ENCODE peak calls at places on chromosomes 13 and 19, in four cellular contexts. D is H1, B is K562, V is HepG2. W is an unnamed sample.
A peak's percentile ranks its signal among the peaks of the same experiment; 100 is the strongest.

GRCh38 chr13:28346136-28346535 is 148.8 kb downstream of the FLT1 start:
- DNase-seq in B (no peak), D (no peak), V (no peak), W (no peak)

GRCh38 chr19:55644842-55645511 is 1.5 kb downstream of the ZNF581 start:
- DNase-seq in D (no peak), B (no peak), V (no peak), W (no peak)

GRCh38 chr19:5671600-5671999 is 8.7 kb downstream of the MICOS13 start:
- DNase-seq in B (no peak), D (no peak), V (no peak), W (no peak)

GRCh38 chr19:17125728-17126677 is 50.4 kb downstream of the MYO9B start:
- DNase-seq in B (no peak), D (no peak), V (no peak), W (peak; percentile 79)

GRCh38 chr13:76672422-76672821 is 213.8 kb downstream of the KCTD12 start:
- DNase-seq in B (no peak), V (no peak), D (no peak), W (no peak)

GRCh38 chr19:33947565-33947964 is 150.9 kb downstream of the KCTD15 start:
- DNase-seq in B (no peak), D (no peak), V (no peak), W (no peak)

GRCh38 chr19:12788682-12789097 is 2.6 kb upstream of the JUNB start:
- DNase-seq in B (no peak), V (peak; percentile 41), D (no peak), W (peak; percentile 84)

GRCh38 chr19:532578-533484 is 1.3 kb downstream of the CDC34 start:
- DNase-seq in V (peak; percentile 60), B (peak; percentile 50), D (no peak), W (no peak)

GRCh38 chr13:110465696-110466095 is 95.8 kb downstream of the RAB20 start:
- DNase-seq in B (no peak), V (no peak), D (no peak), W (no peak)

GRCh38 chr19:44951179-44952159 is 3.7 kb upstream of the CLPTM1 start:
- DNase-seq in B (peak; percentile 75), D (no peak), V (peak; percentile 85), W (no peak)

GRCh38 chr13:112150352-112150751 is 83.4 kb downstream of the SOX1 start:
- DNase-seq in D (no peak), B (no peak), V (no peak), W (no peak)

GRCh38 chr13:51675385-51675784 is 91.1 kb downstream of the WDFY2 start:
- DNase-seq in B (no peak), V (no peak), D (no peak), W (no peak)

GRCh38 chr19:18763674-18764590 is 27.2 kb downstream of the COMP start:
- DNase-seq in D (no peak), B (peak; percentile 73), V (no peak), W (no peak)

GRCh38 chr19:51448011-51448744 is 10.1 kb downstream of the SIGLEC8 start:
- DNase-seq in V (no peak), B (no peak), D (no peak), W (no peak)

GRCh38 chr13:66329988-66330429 is 900.1 kb downstream of the PCDH9 start:
- DNase-seq in B (no peak), V (no peak), D (no peak), W (no peak)

DNA sequence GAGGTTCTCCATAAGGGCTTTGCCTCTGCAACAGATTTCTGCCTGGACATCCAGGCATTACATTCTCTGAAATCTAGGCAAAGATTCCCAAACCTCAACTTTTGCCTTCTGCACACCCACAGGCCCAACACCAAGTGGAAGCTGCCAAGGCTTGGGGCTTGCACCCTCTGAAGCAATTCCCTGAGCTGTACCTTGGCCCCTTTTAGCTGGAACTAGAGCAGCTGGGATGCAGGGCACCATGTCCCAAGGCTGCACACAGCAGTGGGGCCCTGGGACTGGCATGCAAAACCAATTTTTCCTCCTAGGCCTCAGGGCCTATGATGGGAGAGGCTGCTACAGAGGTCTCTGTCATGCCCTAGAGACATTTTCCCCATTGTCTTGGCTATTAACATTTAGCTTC is 943.2 kb downstream of the PCDH17 start:
- DNase-seq in V (no peak), D (no peak), B (no peak), W (no peak)
- TF ChIP-seq BRCA1 in V (no peak), D (no peak), B (no peak), W (no peak)

GRCh38 chr13:73952683-73953082 is 181.5 kb downstream of the KLF12 start:
- DNase-seq in D (no peak), B (no peak), V (no peak), W (no peak)
- TF ChIP-seq BRCA1 in D (no peak), B (no peak), V (no peak), W (no peak)

GRCh38 chr13:29529755-29530154 is 65.7 kb downstream of the SLC7A1 start:
- DNase-seq in V (no peak), B (no peak), D (no peak), W (no peak)

GRCh38 chr13:29527916-29528315 is 67.6 kb downstream of the SLC7A1 start:
- DNase-seq in V (no peak), B (no peak), D (no peak), W (no peak)

GRCh38 chr13:29535663-29536655 is 59.5 kb downstream of the SLC7A1 start:
- DNase-seq in D (no peak), V (no peak), B (no peak), W (no peak)

GRCh38 chr13:29532821-29533220 is 62.7 kb downstream of the SLC7A1 start:
- DNase-seq in D (no peak), V (no peak), B (no peak), W (no peak)

DNA sequence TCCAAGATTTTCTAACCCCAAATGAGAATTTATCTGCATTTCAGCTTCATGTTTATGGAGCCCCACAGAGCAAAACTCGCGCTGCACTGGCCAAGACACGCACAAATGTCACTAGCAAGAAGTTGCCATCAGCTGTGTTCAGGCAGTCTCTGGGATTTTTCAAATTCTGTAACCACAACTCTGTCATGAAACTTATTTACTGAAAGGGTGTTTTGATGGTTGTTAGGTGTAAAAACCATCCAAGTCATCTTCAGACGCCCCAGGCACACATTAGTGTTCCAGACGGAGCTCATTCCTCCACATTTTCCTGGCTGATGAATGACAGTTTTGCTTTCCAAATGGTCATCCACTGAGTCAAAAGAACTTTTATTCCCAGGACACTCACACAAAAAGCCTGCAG is 63.4 kb downstream of the SLC7A1 start:
- DNase-seq in B (no peak), D (no peak), V (no peak), W (no peak)
- TF ChIP-seq BRCA1 in B (no peak), D (no peak), V (no peak), W (no peak)

GRCh38 chr19:4371209-4371897 is 28.0 kb downstream of the MPND start:
- DNase-seq in V (no peak), B (no peak), D (no peak), W (no peak)
- TF ChIP-seq BRCA1 in V (no peak), B (no peak), D (no peak), W (no peak)

GRCh38 chr13:86569119-86569518 is 769.9 kb upstream of the SLITRK6 start:
- DNase-seq in V (no peak), D (no peak), B (no peak), W (no peak)

GRCh38 chr13:86567119-86567518 is 767.9 kb upstream of the SLITRK6 start:
- DNase-seq in B (no peak), D (no peak), V (peak; percentile 24), W (no peak)

GRCh38 chr13:86569974-86570373 is 770.8 kb upstream of the SLITRK6 start:
- DNase-seq in B (no peak), D (no peak), V (no peak), W (no peak)

GRCh38 chr13:86572115-86572514 is 772.9 kb upstream of the SLITRK6 start:
- DNase-seq in V (no peak), D (no peak), B (no peak), W (no peak)
- TF ChIP-seq BRCA1 in V (no peak), D (no peak), B (no peak), W (no peak)